ENCODE peak calls at places on chromosome 6, in five cellular contexts. G is tibial artery, C is caudate nucleus, Y is mucosa of descending colon, U is frontal cortex. S is an unnamed sample.
A peak's percentile ranks its signal among the peaks of the same experiment; 100 is the strongest.

GRCh38 chr6:129749749-129750120 is 39.8 kb upstream of the ARHGAP18 start:
- DNase-seq in G (no peak), C (no peak), Y (no peak), U (no peak), S (no peak)

GRCh38 chr6:9428416-9429172 is 986.3 kb downstream of the TFAP2A start:
- DNase-seq in G (no peak), C (no peak), Y (no peak), U (no peak), S (no peak)

GRCh38 chr6:17103715-17104114 is 1.9 kb downstream of the STMND1 start:
- DNase-seq in G (no peak), C (no peak), Y (no peak), U (no peak), S (no peak)

GRCh38 chr6:55239099-55239498 is 64.8 kb downstream of the HCRTR2 start:
- DNase-seq in G (no peak), C (no peak), Y (no peak), U (no peak), S (no peak)

GRCh38 chr6:107103082-107103481 is 12.2 kb downstream of the BEND3 start:
- DNase-seq in G (peak; percentile 33), C (no peak), Y (no peak), U (no peak), S (no peak)

GRCh38 chr6:159114569-159114968 is 54.6 kb upstream of the FNDC1 start:
- DNase-seq in G (peak; percentile 40), C (no peak), Y (no peak), U (no peak), S (peak; percentile 80)

GRCh38 chr6:26163733-26164505 is 76.7 kb downstream of the HFE start:
- DNase-seq in G (no peak), C (no peak), Y (no peak), U (no peak), S (no peak)

GRCh38 chr6:9204171-9204570 is 768.8 kb upstream of the SLC35B3 start:
- DNase-seq in G (no peak), C (no peak), Y (no peak), U (no peak), S (no peak)

GRCh38 chr6:149636116-149636515 is 12.4 kb downstream of the KATNA1 start:
- DNase-seq in G (no peak), C (no peak), Y (no peak), U (no peak), S (no peak)

GRCh38 chr6:30814137-30815084 is 69.9 kb upstream of the DDR1 start:
- DNase-seq in G (no peak), C (no peak), Y (no peak), U (no peak), S (no peak)

GRCh38 chr6:169832247-169832948 is 81.0 kb downstream of the ERMARD start:
- DNase-seq in G (no peak), C (no peak), Y (no peak), U (no peak), S (no peak)

GRCh38 chr6:3518356-3518841 is 61.5 kb upstream of the SLC22A23 start:
- DNase-seq in G (peak; percentile 73), C (no peak), Y (peak; percentile 61), U (no peak), S (peak; percentile 64)

GRCh38 chr6:154507209-154507898 is 3.1 kb downstream of the CNKSR3 start:
- DNase-seq in G (no peak), C (no peak), Y (no peak), U (no peak), S (no peak)

GRCh38 chr6:489762-490161 is 98.2 kb downstream of the IRF4 start:
- DNase-seq in G (no peak), C (no peak), Y (no peak), U (no peak), S (no peak)

GRCh38 chr6:1554881-1555569 is 54.7 kb upstream of the FOXC1 start:
- DNase-seq in G (peak; percentile 84), C (peak; percentile 63), Y (peak; percentile 86), U (peak; percentile 87), S (no peak)

GRCh38 chr6:169808608-169808967 is 57.2 kb downstream of the ERMARD start:
- DNase-seq in G (no peak), C (no peak), Y (no peak), U (no peak), S (no peak)

GRCh38 chr6:148934534-148934933 is 187.7 kb downstream of the UST start:
- DNase-seq in G (peak; percentile 73), C (no peak), Y (no peak), U (no peak), S (no peak)

GRCh38 chr6:117264487-117265424 is 602 bp upstream of the VGLL2 start:
- DNase-seq in G (no peak), C (no peak), Y (peak; percentile 25), U (no peak), S (no peak)

GRCh38 chr6:145227593-145227992 is 507.7 kb downstream of the EPM2A start:
- DNase-seq in G (no peak), C (no peak), Y (no peak), U (no peak), S (no peak)

GRCh38 chr6:150813319-150813992 is 52.0 kb upstream of the MTHFD1L start:
- DNase-seq in G (no peak), C (no peak), Y (no peak), U (peak; percentile 35), S (no peak)

GRCh38 chr6:37137201-37137880 is 32.6 kb upstream of the PIM1 start:
- DNase-seq in G (no peak), C (no peak), Y (no peak), U (no peak), S (no peak)

GRCh38 chr6:129635396-129636164 is 74.4 kb downstream of the ARHGAP18 start:
- DNase-seq in G (no peak), C (no peak), Y (no peak), U (no peak), S (no peak)

GRCh38 chr6:21151178-21151956 is 442.2 kb upstream of the SOX4 start:
- DNase-seq in G (no peak), C (no peak), Y (no peak), U (no peak), S (no peak)

GRCh38 chr6:10390495-10391298 is 24.2 kb downstream of the TFAP2A start:
- DNase-seq in G (no peak), C (no peak), Y (no peak), U (no peak), S (no peak)

GRCh38 chr6:18053071-18053475 is 65.6 kb upstream of the KIF13A start:
- DNase-seq in G (no peak), C (no peak), Y (no peak), U (no peak), S (peak; percentile 56)

GRCh38 chr6:90216081-90216977 is 80.3 kb downstream of the BACH2 start:
- DNase-seq in G (peak; percentile 65), C (no peak), Y (peak; percentile 25), U (no peak), S (no peak)

GRCh38 chr6:135506270-135506997 is 8.9 kb upstream of the AHI1 start:
- DNase-seq in G (no peak), C (no peak), Y (no peak), U (peak; percentile 10), S (peak; percentile 59)

GRCh38 chr6:143400258-143401059 is 50.0 kb downstream of the ADAT2 start:
- DNase-seq in G (peak; percentile 71), C (no peak), Y (no peak), U (no peak), S (peak; percentile 53)

GRCh38 chr6:99348823-99349619 is 453 bp downstream of the FAXC start:
- DNase-seq in G (no peak), C (no peak), Y (peak; percentile 30), U (no peak), S (no peak)

GRCh38 chr6:119479860-119480655 is 130.5 kb upstream of the MAN1A1 start:
- DNase-seq in G (no peak), C (no peak), Y (no peak), U (no peak), S (peak; percentile 36)

GRCh38 chr6:24524801-24525200 is 30.0 kb downstream of the ALDH5A1 start:
- DNase-seq in G (no peak), C (no peak), Y (no peak), U (no peak), S (peak; percentile 51)

GRCh38 chr6:45052325-45052724 is 275.8 kb upstream of the RUNX2 start:
- DNase-seq in G (no peak), C (no peak), Y (no peak), U (no peak), S (no peak)

GRCh38 chr6:14117158-14118090 is at the start of gene CD83:
- DNase-seq in G (no peak), C (no peak), Y (peak; percentile 85), U (peak; percentile 93), S (peak; percentile 69)

GRCh38 chr6:26311012-26311384 is 54.0 kb upstream of the BTN3A2 start:
- DNase-seq in G (no peak), C (no peak), Y (no peak), U (no peak), S (peak; percentile 58)

GRCh38 chr6:133796235-133796634 is 92.7 kb upstream of the TCF21 start:
- DNase-seq in G (no peak), C (no peak), Y (no peak), U (no peak), S (no peak)

GRCh38 chr6:110661426-110661825 is 153.8 kb downstream of the CDK19 start:
- DNase-seq in G (no peak), C (no peak), Y (no peak), U (no peak), S (no peak)

GRCh38 chr6:56172144-56172543 is 75.2 kb downstream of the COL21A1 start:
- DNase-seq in G (no peak), C (no peak), Y (no peak), U (no peak), S (no peak)

GRCh38 chr6:144617231-144618199 is 332.4 kb downstream of the UTRN start:
- DNase-seq in G (no peak), C (no peak), Y (no peak), U (no peak), S (no peak)

GRCh38 chr6:102774326-102774725 is 1380.8 kb downstream of the GRIK2 start:
- DNase-seq in G (no peak), C (no peak), Y (no peak), U (no peak), S (no peak)